ENCODE peak calls at places on chromosomes 2 and 18, in five cellular contexts. X is activated CD8-positive, alpha-beta T cell treated with anti-CD3 and anti-CD28 coated beads, Interleukin-2, amount 10 ng/mL, durations not matched to agents 7 days and 5 days; P is CD4-positive, CD25-positive, alpha-beta regulatory T cell; D is HL-60; K is stimulated activated naive B cell treated with anti-CD40 and anti-IgM and Interleukin-4, amounts not matched to agents 10 μg/mL and 1 μg/mL and 100 μg/mL, for 72 hours. J is an unnamed sample.

GRCh38 chr2:37324786-37325624 is at the start of gene PRKD3:
- DNase-seq in X (peak), P (peak), D (peak), K (peak), J (peak)

GRCh38 chr18:60130289-60130688 is 230.5 kb downstream of the PMAIP1 start:
- DNase-seq in X (no peak), P (no peak), D (no peak), K (no peak), J (no peak)

GRCh38 chr2:237341872-237342271 is 72.1 kb downstream of the COL6A3 start:
- DNase-seq in X (no peak), P (no peak), D (no peak), K (no peak), J (no peak)

GRCh38 chr2:26768759-26769500 is 4.8 kb downstream of the SLC35F6 start:
- DNase-seq in X (peak), P (no peak), D (peak), K (no peak), J (peak)

GRCh38 chr2:169659314-169659713 is 34.9 kb downstream of the CFAP210 start:
- DNase-seq in X (no peak), P (no peak), D (peak), K (no peak), J (no peak)

GRCh38 chr18:61833387-61833786 is 59.4 kb downstream of the RNF152 start:
- DNase-seq in X (no peak), P (no peak), D (peak), K (no peak), J (no peak)

GRCh38 chr2:237456200-237456731 is 30.8 kb upstream of the MLPH start:
- DNase-seq in X (no peak), P (no peak), D (no peak), K (no peak), J (no peak)

GRCh38 chr2:6310186-6310909 is 555.4 kb downstream of the CMPK2 start:
- DNase-seq in X (no peak), P (no peak), D (no peak), K (no peak), J (no peak)

GRCh38 chr18:54906636-54907180 is 52.6 kb downstream of the CCDC68 start:
- DNase-seq in X (no peak), P (no peak), D (no peak), K (no peak), J (no peak)

GRCh38 chr2:12487253-12488004 is 229.3 kb upstream of the TRIB2 start:
- DNase-seq in X (no peak), P (no peak), D (no peak), K (no peak), J (no peak)

GRCh38 chr2:219041252-219041651 is at the start of gene CFAP65:
- DNase-seq in X (peak), P (no peak), D (no peak), K (no peak), J (peak)

GRCh38 chr2:8488001-8488738 is 193.7 kb upstream of the ID2 start:
- DNase-seq in X (peak), P (peak), D (no peak), K (peak), J (no peak)

GRCh38 chr2:148501545-148501944 is 143.0 kb upstream of the EPC2 start:
- DNase-seq in X (no peak), P (no peak), D (no peak), K (no peak), J (no peak)

GRCh38 chr2:239292956-239293355 is 107.9 kb downstream of the HDAC4 start:
- DNase-seq in X (no peak), P (no peak), D (no peak), K (no peak), J (no peak)

GRCh38 chr2:191677091-191677645 is 768 bp upstream of the NABP1 start:
- DNase-seq in X (peak), P (peak), D (peak), K (peak), J (no peak)

GRCh38 chr2:9675369-9676351 is 44.9 kb upstream of the YWHAQ start:
- DNase-seq in X (no peak), P (no peak), D (no peak), K (no peak), J (no peak)

GRCh38 chr2:96816836-96817702 is 1.0 kb downstream of the CNNM3 start:
- DNase-seq in X (no peak), P (no peak), D (no peak), K (no peak), J (no peak)

GRCh38 chr18:29644276-29644675 is 1398.3 kb downstream of the DSC3 start:
- DNase-seq in X (no peak), P (no peak), D (no peak), K (no peak), J (no peak)

GRCh38 chr2:94997981-94998920 is 27.3 kb upstream of the MAL start:
- DNase-seq in X (no peak), P (no peak), D (no peak), K (no peak), J (peak)

GRCh38 chr2:174442546-174443510 is 44.0 kb downstream of the GPR155 start:
- DNase-seq in X (no peak), P (no peak), D (no peak), K (no peak), J (no peak)

GRCh38 chr2:191679818-191680600 is 2.1 kb downstream of the NABP1 start:
- DNase-seq in X (no peak), P (peak), D (peak), K (no peak), J (no peak)

GRCh38 chr2:124699001-124699565 is 674.0 kb downstream of the CNTNAP5 start:
- DNase-seq in X (no peak), P (no peak), D (no peak), K (no peak), J (no peak)

GRCh38 chr2:64606495-64607363 is 47.0 kb downstream of the SERTAD2 start:
- DNase-seq in X (peak), P (peak), D (peak), K (peak), J (peak)

GRCh38 chr2:1633936-1634587 is 110.3 kb downstream of the PXDN start:
- DNase-seq in X (no peak), P (no peak), D (no peak), K (no peak), J (no peak)

GRCh38 chr2:113253453-113253852 is 25.3 kb downstream of the PAX8 start:
- DNase-seq in X (no peak), P (no peak), D (no peak), K (no peak), J (no peak)

GRCh38 chr2:230879271-230879882 is 14.6 kb downstream of the ITM2C start:
- DNase-seq in X (no peak), P (no peak), D (no peak), K (no peak), J (no peak)

GRCh38 chr2:99445065-99445464 is 44.8 kb downstream of the REV1 start:
- DNase-seq in X (no peak), P (no peak), D (no peak), K (no peak), J (no peak)